ENCODE peak calls at places on chromosomes 3 and 15, in nine cellular contexts. A, F, W, Y, V, Z, L, S and D are unnamed samples.
A peak's percentile ranks its signal among the peaks of the same experiment; 100 is the strongest.

GRCh38 chr3:144756704-144757440 is 785.2 kb downstream of the DIPK2A start:
- DNase-seq in A (no peak), F (no peak), W (no peak), Y (no peak), V (no peak), Z (no peak), L (no peak), S (no peak), D (no peak)

GRCh38 chr3:28989646-28990089 is 291.2 kb upstream of the RBMS3 start:
- DNase-seq in A (peak; percentile 12), F (no peak), W (peak; percentile 23), Y (no peak), V (no peak), Z (no peak), L (no peak), S (no peak), D (peak; percentile 22)

GRCh38 chr15:89196994-89197393 is 24.4 kb downstream of the RLBP1 start:
- DNase-seq in A (no peak), F (no peak), W (no peak), Y (no peak), V (no peak), Z (no peak), L (no peak), S (no peak), D (peak; percentile 44)

GRCh38 chr15:93321881-93322282 is 232.9 kb upstream of the RGMA start:
- DNase-seq in A (no peak), F (no peak), W (no peak), Y (peak; percentile 72), V (no peak), Z (no peak), L (no peak), S (no peak), D (peak; percentile 34)

GRCh38 chr3:76871655-76872054 is 168.2 kb upstream of the ROBO2 start:
- DNase-seq in A (no peak), F (no peak), W (no peak), Y (no peak), V (no peak), Z (no peak), L (no peak), S (peak; percentile 31), D (no peak)

GRCh38 chr3:61594144-61594977 is 33.0 kb downstream of the PTPRG start:
- DNase-seq in A (peak; percentile 11), F (no peak), W (no peak), Y (no peak), V (no peak), Z (no peak), L (peak; percentile 46), S (peak; percentile 11), D (no peak)

GRCh38 chr3:52216585-52217408 is 8.6 kb downstream of the TLR9 start:
- DNase-seq in A (peak; percentile 74), F (peak; percentile 84), W (no peak), Y (peak; percentile 61), V (no peak), Z (no peak), L (no peak), S (peak; percentile 51), D (peak; percentile 99)

GRCh38 chr15:25508369-25509002 is 69.7 kb upstream of the UBE3A start:
- DNase-seq in A (peak; percentile 72), F (peak; percentile 1), W (no peak), Y (peak; percentile 51), V (peak; percentile 56), Z (peak; percentile 68), L (peak; percentile 68), S (peak; percentile 59), D (peak; percentile 42)

GRCh38 chr3:177824190-177824786 is 627.0 kb upstream of the TBL1XR1 start:
- DNase-seq in A (peak; percentile 76), F (no peak), W (no peak), Y (peak; percentile 56), V (no peak), Z (no peak), L (peak; percentile 44), S (peak; percentile 65), D (peak; percentile 75)

GRCh38 chr3:137771401-137772230 is 7.5 kb downstream of the SOX14 start:
- DNase-seq in A (no peak), F (no peak), W (no peak), Y (no peak), V (no peak), Z (peak; percentile 72), L (peak; percentile 69), S (peak; percentile 39), D (no peak)

GRCh38 chr15:29072444-29072843 is 186.7 kb downstream of the APBA2 start:
- DNase-seq in A (no peak), F (no peak), W (no peak), Y (no peak), V (no peak), Z (no peak), L (no peak), S (no peak), D (no peak)

GRCh38 chr3:133152821-133153220 is 114.6 kb downstream of the TMEM108 start:
- DNase-seq in A (no peak), F (no peak), W (no peak), Y (no peak), V (no peak), Z (no peak), L (no peak), S (no peak), D (no peak)

GRCh38 chr15:80929225-80929624 is 60.4 kb downstream of the MESD start:
- DNase-seq in A (peak; percentile 92), F (no peak), W (no peak), Y (no peak), V (no peak), Z (no peak), L (no peak), S (no peak), D (peak; percentile 36)

GRCh38 chr3:179398574-179399249 is 51.2 kb downstream of the MFN1 start:
- DNase-seq in A (peak; percentile 63), F (no peak), W (no peak), Y (no peak), V (no peak), Z (no peak), L (no peak), S (no peak), D (no peak)

GRCh38 chr15:49134683-49135341 is 20.6 kb downstream of the COPS2 start:
- DNase-seq in A (no peak), F (no peak), W (no peak), Y (no peak), V (no peak), Z (no peak), L (no peak), S (no peak), D (no peak)
- H3K27ac ChIP-seq in A (peak overlapping the region; percentile 87), F (no peak overlapping the region), W (peak overlapping the region; percentile 17), Y (no peak overlapping the region), V (no peak overlapping the region), Z (no peak overlapping the region), L (no peak overlapping the region), S (no peak overlapping the region), D (peak overlapping the region; percentile 55)

GRCh38 chr3:45026038-45026437 is at the start of gene CLEC3B:
- DNase-seq in A (peak; percentile 85), F (no peak), W (no peak), Y (no peak), V (no peak), Z (no peak), L (no peak), S (no peak), D (peak; percentile 29)
- TF ChIP-seq EZH2phosphoT487 in A (no peak), F (no peak), W (no peak), Y (no peak), V (no peak), Z (no peak), L (no peak), S (no peak), D (no peak)

GRCh38 chr3:46694520-46694919 is 1.0 kb upstream of the ALS2CL start:
- DNase-seq in A (no peak), F (no peak), W (no peak), Y (no peak), V (no peak), Z (no peak), L (no peak), S (no peak), D (no peak)

GRCh38 chr3:46695962-46696922 is 2.8 kb upstream of the ALS2CL start:
- DNase-seq in A (peak; percentile 81), F (no peak), W (no peak), Y (peak; percentile 54), V (no peak), Z (no peak), L (no peak), S (no peak), D (no peak)

GRCh38 chr3:46693897-46694235 is 387 bp upstream of the ALS2CL start:
- DNase-seq in A (peak; percentile 79), F (no peak), W (no peak), Y (peak; percentile 55), V (no peak), Z (peak; percentile 36), L (no peak), S (no peak), D (no peak)

GRCh38 chr3:46693038-46693896 is at the start of gene ALS2CL:
- DNase-seq in A (peak; percentile 66), F (no peak), W (peak; percentile 59), Y (peak; percentile 87), V (peak; percentile 22), Z (peak; percentile 77), L (peak; percentile 69), S (peak; percentile 92), D (peak; percentile 70)

DNA sequence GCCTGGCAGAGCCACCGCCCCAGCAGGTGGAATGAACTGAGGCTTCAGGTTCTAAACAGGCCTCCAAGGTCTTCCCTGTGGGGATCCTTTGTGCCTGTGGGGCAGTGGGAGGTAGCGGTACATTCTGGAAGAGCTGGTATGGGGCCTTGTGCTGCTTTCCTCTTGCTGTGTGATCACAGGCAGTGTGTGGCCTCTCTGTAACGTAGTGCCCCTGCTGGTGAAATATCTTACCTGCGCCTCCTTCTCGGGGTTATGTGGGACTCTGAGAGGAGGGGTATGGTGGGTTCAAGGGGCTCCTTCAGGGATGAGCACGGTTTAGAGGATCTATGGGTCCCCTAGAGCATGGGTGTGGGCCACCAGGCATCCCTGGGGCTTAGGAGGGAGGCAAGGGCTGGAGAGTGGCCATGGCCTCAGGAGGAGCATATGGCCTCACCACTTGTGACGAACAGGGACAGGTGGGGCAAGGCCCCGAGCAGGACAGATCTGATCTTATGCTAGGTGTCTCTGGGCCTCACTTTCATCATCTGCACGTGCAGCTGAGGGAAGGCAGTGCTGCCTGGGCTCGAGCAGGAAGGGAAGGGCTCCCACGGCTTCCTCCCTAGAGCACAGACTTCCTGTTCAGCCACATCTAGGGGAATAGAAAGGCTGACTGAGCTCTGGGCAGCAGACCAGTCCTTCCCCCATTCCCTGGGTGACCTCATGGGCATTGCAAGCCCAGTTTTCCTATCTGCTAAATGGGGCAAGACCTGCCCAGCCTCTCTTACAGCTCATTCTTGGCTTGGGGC is 1.9 kb upstream of the ALS2CL start:
- DNase-seq in A (peak; percentile 31), F (no peak), W (peak; percentile 37), Y (peak; percentile 31), V (peak; percentile 55), Z (peak; percentile 88), L (peak; percentile 64), S (peak; percentile 47), D (peak; percentile 42)
- H3K27ac ChIP-seq in A (no peak overlapping the region), F (no peak overlapping the region), W (no peak overlapping the region), Y (no peak overlapping the region), V (no peak overlapping the region), Z (no peak overlapping the region), L (no peak overlapping the region), S (no peak overlapping the region), D (no peak overlapping the region)

DNA sequence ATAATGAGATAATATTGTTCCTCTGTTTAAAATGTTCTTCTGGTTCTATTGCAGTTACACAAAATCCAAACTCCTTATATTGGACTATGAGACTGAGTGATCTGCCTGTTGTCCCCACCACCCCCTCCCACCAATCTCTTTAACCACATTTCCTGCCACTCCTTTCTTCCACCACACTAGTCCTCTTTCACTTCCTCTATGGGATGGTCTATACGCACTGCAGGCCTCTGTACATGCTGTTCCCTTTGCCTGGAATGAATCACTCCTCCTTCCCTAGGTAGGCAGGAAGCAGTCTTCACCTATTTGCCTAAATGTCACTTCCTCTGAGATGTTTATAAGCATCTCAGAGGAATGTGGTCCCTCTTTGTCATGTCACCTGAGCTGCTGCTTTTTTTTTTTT is 4.0 kb downstream of the MAP2K1 start:
- DNase-seq in A (no peak), F (no peak), W (peak; percentile 27), Y (no peak), V (peak; percentile 78), Z (no peak), L (no peak), S (no peak), D (peak; percentile 60)
- TF ChIP-seq EZH2phosphoT487 in A (no peak), F (no peak), W (no peak), Y (no peak), V (no peak), Z (no peak), L (no peak), S (no peak), D (no peak)